ENCODE peak calls at places on chromosome 15, in eight cellular contexts. V is astrocyte of the spinal cord, G is kidney, L is upper lobe of right lung, N is suprapubic skin, I is AG09319, X is lower lobe of right lung, B is progenitor cell of endocrine pancreas. W is an unnamed sample.

GRCh38 chr15:51818156-51818555 is 11.3 kb upstream of the TMOD3 start:
- DNase-seq in V (no peak), G (no peak), L (no peak), N (no peak), I (no peak), X (no peak), B (no peak), W (no peak)

GRCh38 chr15:79849789-79850188 is 47.0 kb downstream of the MTHFS start:
- DNase-seq in V (peak), G (no peak), L (no peak), N (no peak), I (no peak), X (no peak), B (no peak), W (peak)

GRCh38 chr15:100017140-100017539 is 283.9 kb upstream of the LYSMD4 start:
- DNase-seq in V (no peak), G (no peak), L (no peak), N (no peak), I (no peak), X (no peak), B (no peak), W (no peak)

GRCh38 chr15:92938387-92938786 is 38.3 kb downstream of the CHD2 start:
- DNase-seq in V (no peak), G (no peak), L (no peak), N (no peak), I (no peak), X (no peak), B (no peak), W (no peak)

GRCh38 chr15:78492841-78493240 is 14.5 kb upstream of the HYKK start:
- DNase-seq in V (peak), G (no peak), L (no peak), N (no peak), I (no peak), X (no peak), B (no peak), W (peak)

GRCh38 chr15:90036806-90037509 is 35.8 kb downstream of the ZNF710 start:
- DNase-seq in V (no peak), G (no peak), L (peak), N (peak), I (no peak), X (peak), B (no peak), W (no peak)

GRCh38 chr15:90232941-90233700 is 620 bp downstream of the CIB1 start:
- DNase-seq in V (peak), G (peak), L (peak), N (peak), I (no peak), X (peak), B (peak), W (peak)

GRCh38 chr15:77506311-77507150 is 85.8 kb downstream of the HMG20A start:
- DNase-seq in V (peak), G (peak), L (peak), N (no peak), I (no peak), X (peak), B (no peak), W (peak)

GRCh38 chr15:93987068-93987467 is 244.3 kb upstream of the MCTP2 start:
- DNase-seq in V (no peak), G (no peak), L (no peak), N (no peak), I (no peak), X (no peak), B (no peak), W (no peak)

DNA sequence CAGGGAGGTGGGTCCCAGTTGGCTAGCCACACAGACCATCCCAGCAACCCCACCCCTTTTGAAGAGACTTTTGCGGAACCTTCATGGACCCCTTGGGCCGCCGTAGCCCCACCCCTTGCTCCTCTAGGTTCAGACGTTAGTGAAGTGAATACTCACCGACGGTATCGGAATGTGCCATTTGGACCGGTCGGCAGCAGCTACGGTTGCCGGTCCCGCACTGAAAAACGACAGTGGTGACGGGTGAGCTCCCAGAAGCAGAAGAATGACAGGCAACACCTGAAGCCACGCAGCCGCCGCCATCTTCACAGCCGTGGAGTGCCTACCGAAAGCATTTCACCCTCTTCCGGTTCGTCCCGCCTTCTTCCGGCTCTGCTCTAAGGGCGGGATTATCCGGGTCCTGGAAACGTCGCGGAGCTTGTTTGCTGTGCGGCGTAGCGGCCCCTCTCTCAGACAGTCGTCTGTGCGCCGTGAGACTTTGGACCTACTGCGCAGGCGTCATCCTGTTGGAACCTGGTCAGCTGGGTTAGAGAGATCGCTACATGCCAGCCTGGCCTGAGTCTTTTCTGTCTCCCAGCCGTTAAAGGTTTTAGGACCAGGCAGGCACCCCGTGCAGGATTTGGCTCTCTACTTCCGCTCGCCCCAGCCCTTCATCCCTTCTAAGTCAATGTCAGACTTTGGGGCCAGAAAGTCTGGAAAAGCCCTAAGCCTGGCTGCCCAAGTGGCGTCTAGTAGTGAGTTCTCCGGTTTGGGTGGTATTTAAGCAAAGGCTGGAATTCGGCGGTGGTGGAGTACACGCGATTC is at the start of the genes GANC and TMEM87A:
- DNase-seq in V (peak), G (peak), L (peak), N (peak), I (peak), X (peak), B (peak), W (peak)
- TF ChIP-seq CTCF in V (no peak), G (no peak), L (peak), N (no peak), I (no peak), X (no peak), B (no peak), W (no peak)

GRCh38 chr15:66749841-66750575 is 48.0 kb downstream of the SMAD6 start:
- DNase-seq in V (no peak), G (no peak), L (peak), N (no peak), I (no peak), X (no peak), B (no peak), W (peak)

GRCh38 chr15:66753687-66754377 is 51.8 kb downstream of the SMAD6 start:
- DNase-seq in V (no peak), G (peak), L (peak), N (no peak), I (no peak), X (no peak), B (no peak), W (no peak)

GRCh38 chr15:66750609-66751008 is 48.6 kb downstream of the SMAD6 start:
- DNase-seq in V (no peak), G (no peak), L (peak), N (no peak), I (no peak), X (no peak), B (no peak), W (no peak)

GRCh38 chr15:66751579-66751978 is 49.5 kb downstream of the SMAD6 start:
- DNase-seq in V (no peak), G (peak), L (peak), N (no peak), I (no peak), X (no peak), B (no peak), W (no peak)

GRCh38 chr15:66752078-66752477 is 50.0 kb downstream of the SMAD6 start:
- DNase-seq in V (no peak), G (no peak), L (no peak), N (no peak), I (no peak), X (no peak), B (no peak), W (no peak)
- TF ChIP-seq CTCF in V (no peak), G (no peak), L (no peak), N (no peak), I (no peak), X (no peak), B (no peak), W (no peak)

GRCh38 chr15:49901867-49902775 is 216.9 kb downstream of the ATP8B4 start:
- DNase-seq in V (peak), G (no peak), L (no peak), N (no peak), I (no peak), X (no peak), B (no peak), W (peak)
- TF ChIP-seq CTCF in V (peak), G (no peak), L (peak), N (no peak), I (peak), X (no peak), B (no peak), W (peak)

GRCh38 chr15:37941779-37942178 is 7.3 kb downstream of the TMCO5A start:
- DNase-seq in V (no peak), G (no peak), L (no peak), N (no peak), I (no peak), X (no peak), B (no peak), W (no peak)

GRCh38 chr15:37940886-37941285 is 6.4 kb downstream of the TMCO5A start:
- DNase-seq in V (no peak), G (no peak), L (no peak), N (no peak), I (no peak), X (no peak), B (no peak), W (no peak)
- TF ChIP-seq CTCF in V (no peak), G (no peak), L (no peak), N (no peak), I (no peak), X (no peak), B (no peak), W (no peak)

GRCh38 chr15:98226578-98226977 is 266.1 kb downstream of the ARRDC4 start:
- DNase-seq in V (no peak), G (no peak), L (no peak), N (no peak), I (no peak), X (no peak), B (no peak), W (no peak)
- TF ChIP-seq CTCF in V (no peak), G (no peak), L (no peak), N (no peak), I (no peak), X (no peak), B (no peak), W (no peak)

GRCh38 chr15:48642795-48643194 is 2.7 kb downstream of the FBN1 start:
- DNase-seq in V (no peak), G (no peak), L (no peak), N (no peak), I (no peak), X (no peak), B (no peak), W (no peak)

GRCh38 chr15:48643236-48643635 is 2.3 kb downstream of the FBN1 start:
- DNase-seq in V (no peak), G (no peak), L (no peak), N (no peak), I (no peak), X (no peak), B (no peak), W (no peak)

GRCh38 chr15:48638966-48639365 is 6.5 kb downstream of the FBN1 start:
- DNase-seq in V (no peak), G (no peak), L (no peak), N (no peak), I (no peak), X (no peak), B (no peak), W (no peak)

GRCh38 chr15:48643776-48644497 is 1.6 kb downstream of the FBN1 start:
- DNase-seq in V (no peak), G (no peak), L (no peak), N (no peak), I (no peak), X (no peak), B (no peak), W (no peak)

GRCh38 chr15:48641416-48641815 is 4.1 kb downstream of the FBN1 start:
- DNase-seq in V (peak), G (no peak), L (no peak), N (no peak), I (no peak), X (no peak), B (no peak), W (peak)
- TF ChIP-seq CTCF in V (peak), G (no peak), L (no peak), N (no peak), I (peak), X (peak), B (no peak), W (peak)

GRCh38 chr15:74784854-74785715 is 3.2 kb downstream of the CSK start:
- DNase-seq in V (no peak), G (no peak), L (no peak), N (no peak), I (no peak), X (no peak), B (no peak), W (no peak)
- TF ChIP-seq CTCF in V (no peak), G (no peak), L (no peak), N (no peak), I (no peak), X (no peak), B (no peak), W (no peak)

GRCh38 chr15:42151012-42151615 is 5.3 kb downstream of the PLA2G4F start:
- DNase-seq in V (no peak), G (peak), L (no peak), N (peak), I (no peak), X (no peak), B (no peak), W (no peak)

GRCh38 chr15:42148808-42149492 is 7.5 kb downstream of the PLA2G4F start:
- DNase-seq in V (no peak), G (no peak), L (peak), N (peak), I (no peak), X (no peak), B (no peak), W (no peak)

GRCh38 chr15:42150246-42150970 is 6.0 kb downstream of the PLA2G4F start:
- DNase-seq in V (no peak), G (no peak), L (no peak), N (peak), I (no peak), X (no peak), B (no peak), W (no peak)

GRCh38 chr15:42151736-42152135 is 4.7 kb downstream of the PLA2G4F start:
- DNase-seq in V (no peak), G (peak), L (peak), N (peak), I (no peak), X (no peak), B (no peak), W (no peak)

GRCh38 chr15:42149493-42150245 is 6.8 kb downstream of the PLA2G4F start:
- DNase-seq in V (no peak), G (no peak), L (peak), N (peak), I (no peak), X (no peak), B (no peak), W (no peak)
- TF ChIP-seq CTCF in V (no peak), G (no peak), L (no peak), N (no peak), I (no peak), X (no peak), B (no peak), W (no peak)

GRCh38 chr15:61050844-61051569 is 178.1 kb downstream of the RORA start:
- DNase-seq in V (no peak), G (no peak), L (no peak), N (no peak), I (no peak), X (no peak), B (no peak), W (no peak)

GRCh38 chr15:61049003-61049402 is 180.1 kb downstream of the RORA start:
- DNase-seq in V (no peak), G (no peak), L (no peak), N (no peak), I (no peak), X (no peak), B (no peak), W (no peak)

GRCh38 chr15:61053401-61053800 is 175.7 kb downstream of the RORA start:
- DNase-seq in V (no peak), G (no peak), L (no peak), N (no peak), I (no peak), X (no peak), B (no peak), W (no peak)

GRCh38 chr15:61049934-61050333 is 179.2 kb downstream of the RORA start:
- DNase-seq in V (peak), G (no peak), L (no peak), N (no peak), I (no peak), X (no peak), B (no peak), W (peak)

GRCh38 chr15:61051570-61052031 is 177.5 kb downstream of the RORA start:
- DNase-seq in V (peak), G (no peak), L (no peak), N (no peak), I (peak), X (no peak), B (no peak), W (peak)
- TF ChIP-seq CTCF in V (peak), G (peak), L (peak), N (peak), I (peak), X (peak), B (peak), W (peak)

GRCh38 chr15:71753346-71753745 is 57.0 kb upstream of the NR2E3 start:
- DNase-seq in V (no peak), G (no peak), L (no peak), N (no peak), I (no peak), X (no peak), B (no peak), W (peak)

GRCh38 chr15:71755092-71755491 is 55.3 kb upstream of the NR2E3 start:
- DNase-seq in V (no peak), G (no peak), L (no peak), N (no peak), I (no peak), X (no peak), B (no peak), W (no peak)

GRCh38 chr15:71754660-71755059 is 55.7 kb upstream of the NR2E3 start:
- DNase-seq in V (no peak), G (no peak), L (no peak), N (no peak), I (no peak), X (no peak), B (no peak), W (no peak)

GRCh38 chr15:71752085-71752484 is 58.3 kb upstream of the NR2E3 start:
- DNase-seq in V (peak), G (no peak), L (no peak), N (no peak), I (no peak), X (no peak), B (no peak), W (no peak)

GRCh38 chr15:71752604-71753289 is 57.6 kb upstream of the NR2E3 start:
- DNase-seq in V (peak), G (no peak), L (no peak), N (no peak), I (peak), X (no peak), B (no peak), W (peak)
- TF ChIP-seq CTCF in V (peak), G (peak), L (peak), N (no peak), I (peak), X (peak), B (peak), W (peak)

W was measured in fibroblast of pulmonary artery.